ENCODE peak calls at places on chromosomes 12 and 14, in six cellular contexts. T is adrenal gland, X is ovary, A is suprapubic skin, Z is mammary epithelial cell, K is cardiac muscle cell. I is an unnamed sample.

GRCh38 chr12:113713156-113713555 is 241.5 kb upstream of the LHX5 start:
- DNase-seq in T (no peak), X (no peak), A (no peak), Z (no peak), K (no peak), I (no peak)

GRCh38 chr14:50007123-50007903 is 109.1 kb downstream of the VCPKMT start:
- DNase-seq in T (no peak), X (no peak), A (no peak), Z (peak; percentile 90), K (peak; percentile 12), I (peak; percentile 88)

GRCh38 chr14:100071545-100071944 is 6.3 kb downstream of the EVL start:
- DNase-seq in T (no peak), X (no peak), A (no peak), Z (no peak), K (no peak), I (no peak)

GRCh38 chr12:51820721-51821422 is 27.6 kb downstream of the FIGNL2 start:
- DNase-seq in T (no peak), X (peak; percentile 54), A (no peak), Z (no peak), K (peak; percentile 77), I (no peak)

GRCh38 chr12:128820253-128820652 is 3.5 kb downstream of the SLC15A4 start:
- DNase-seq in T (no peak), X (no peak), A (no peak), Z (no peak), K (no peak), I (no peak)

GRCh38 chr14:100692859-100693558 is 33.7 kb upstream of the DLK1 start:
- DNase-seq in T (peak; percentile 86), X (no peak), A (no peak), Z (peak; percentile 98), K (no peak), I (peak; percentile 99)

GRCh38 chr14:90049390-90049789 is 12.4 kb upstream of the KCNK13 start:
- DNase-seq in T (no peak), X (no peak), A (no peak), Z (no peak), K (no peak), I (no peak)

GRCh38 chr14:67077914-67078313 is 111.3 kb upstream of the GARIN2 start:
- DNase-seq in T (no peak), X (no peak), A (no peak), Z (no peak), K (no peak), I (no peak)

GRCh38 chr12:85627584-85627983 is 208.6 kb downstream of the RASSF9 start:
- DNase-seq in T (no peak), X (no peak), A (no peak), Z (peak; percentile 79), K (no peak), I (no peak)

GRCh38 chr14:31197671-31198070 is 9.9 kb downstream of the HECTD1 start:
- DNase-seq in T (no peak), X (no peak), A (no peak), Z (no peak), K (no peak), I (no peak)

GRCh38 chr14:68111733-68112270 is 292.2 kb downstream of the RAD51B start:
- DNase-seq in T (no peak), X (no peak), A (no peak), Z (no peak), K (no peak), I (no peak)

GRCh38 chr12:109995366-109995702 is 834 bp downstream of the GIT2 start:
- DNase-seq in T (peak; percentile 65), X (no peak), A (no peak), Z (no peak), K (no peak), I (no peak)

GRCh38 chr12:131904346-131904745 is 9.9 kb downstream of the ULK1 start:
- DNase-seq in T (no peak), X (peak; percentile 14), A (peak; percentile 56), Z (no peak), K (no peak), I (no peak)

GRCh38 chr12:117182866-117183265 is 7.4 kb downstream of the FBXO21 start:
- DNase-seq in T (no peak), X (no peak), A (no peak), Z (no peak), K (no peak), I (no peak)

GRCh38 chr12:94147377-94147990 is 893 bp upstream of the PLXNC1 start:
- DNase-seq in T (no peak), X (no peak), A (no peak), Z (no peak), K (no peak), I (no peak)

GRCh38 chr14:43792980-43793379 is 714.1 kb downstream of the FSCB start:
- DNase-seq in T (no peak), X (no peak), A (no peak), Z (no peak), K (no peak), I (no peak)

GRCh38 chr14:96754162-96754844 is 42.9 kb upstream of the VRK1 start:
- DNase-seq in T (no peak), X (no peak), A (no peak), Z (peak; percentile 24), K (no peak), I (no peak)

GRCh38 chr12:125434936-125435443 is 369.8 kb downstream of the AACS start:
- DNase-seq in T (no peak), X (no peak), A (no peak), Z (no peak), K (no peak), I (no peak)

GRCh38 chr14:76500011-76500410 is 124.1 kb downstream of the ESRRB start:
- DNase-seq in T (no peak), X (no peak), A (peak; percentile 42), Z (no peak), K (no peak), I (peak; percentile 47)

GRCh38 chr14:90627478-90627877 is 188.8 kb downstream of the TTC7B start:
- DNase-seq in T (no peak), X (no peak), A (no peak), Z (no peak), K (no peak), I (no peak)

GRCh38 chr12:62436164-62436503 is 30.5 kb upstream of the MON2 start:
- DNase-seq in T (no peak), X (peak; percentile 15), A (peak; percentile 55), Z (no peak), K (no peak), I (no peak)

GRCh38 chr12:118311666-118312065 is 61.0 kb downstream of the TAOK3 start:
- DNase-seq in T (no peak), X (no peak), A (no peak), Z (no peak), K (no peak), I (no peak)

GRCh38 chr12:5567021-5567744 is 135.3 kb downstream of the NTF3 start:
- DNase-seq in T (no peak), X (peak; percentile 57), A (no peak), Z (no peak), K (no peak), I (no peak)

GRCh38 chr12:10182662-10183061 is 3.8 kb downstream of the TMEM52B start:
- DNase-seq in T (no peak), X (no peak), A (no peak), Z (peak; percentile 86), K (no peak), I (no peak)

GRCh38 chr14:68476965-68477455 is 315.9 kb downstream of the ZFP36L1 start:
- DNase-seq in T (no peak), X (no peak), A (no peak), Z (no peak), K (no peak), I (no peak)

GRCh38 chr14:84025258-84026012 is 1504.5 kb upstream of the FLRT2 start:
- DNase-seq in T (peak; percentile 12), X (no peak), A (no peak), Z (no peak), K (no peak), I (no peak)

GRCh38 chr12:124809878-124810277 is 53.8 kb downstream of the SCARB1 start:
- DNase-seq in T (peak; percentile 79), X (no peak), A (no peak), Z (peak; percentile 26), K (no peak), I (no peak)

GRCh38 chr12:21852251-21852650 is 77.7 kb upstream of the KCNJ8 start:
- DNase-seq in T (no peak), X (no peak), A (no peak), Z (no peak), K (no peak), I (no peak)

GRCh38 chr12:56219840-56220239 is 1.9 kb downstream of the RNF41 start:
- DNase-seq in T (no peak), X (no peak), A (no peak), Z (no peak), K (no peak), I (no peak)
- H3K27ac ChIP-seq in T (no peak overlapping the region), X (no peak overlapping the region), A (no peak overlapping the region), Z (no peak overlapping the region), K (peak overlapping the region; percentile 98), I (peak overlapping the region; percentile 81)

DNA sequence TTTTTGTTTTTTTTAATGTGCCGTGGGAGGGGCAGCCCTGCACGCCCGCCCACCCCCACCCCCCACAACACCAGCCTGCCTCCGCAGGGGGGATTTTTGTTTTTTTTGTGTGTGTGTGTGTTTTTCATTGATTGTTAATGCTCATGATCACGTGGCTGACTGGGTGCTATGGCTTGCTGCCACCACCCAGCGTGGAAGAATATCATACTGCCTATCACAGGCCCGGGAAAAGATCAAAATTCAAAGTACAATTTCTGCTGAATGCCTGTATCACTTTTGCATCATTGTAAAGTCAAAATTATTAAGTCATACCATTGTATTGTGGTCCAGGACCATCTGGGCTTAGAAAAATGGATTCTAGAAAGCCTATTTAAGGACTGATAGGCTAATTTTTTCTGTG is 8.4 kb downstream of the RESF1 start:
- DNase-seq in T (no peak), X (no peak), A (no peak), Z (no peak), K (no peak), I (no peak)
- H3K4me1 ChIP-seq in T (peaks cover 21% of the 10 kb centered on the region), X (peaks cover 14% of the 10 kb centered on the region), A (peaks cover 6% of the 10 kb centered on the region), Z (no peaks in the 10 kb centered on the region), K (peaks cover 10% of the 10 kb centered on the region), I (no peaks in the 10 kb centered on the region)

GRCh38 chr14:35287481-35288013 is 4.6 kb upstream of the PSMA6 start:
- DNase-seq in T (no peak), X (no peak), A (no peak), Z (peak; percentile 52), K (no peak), I (no peak)
- H3K27ac ChIP-seq in T (no peak overlapping the region), X (no peak overlapping the region), A (no peak overlapping the region), Z (no peak overlapping the region), K (no peak overlapping the region), I (no peak overlapping the region)

GRCh38 chr14:105486974-105487448 is 325 bp downstream of the CRIP1 start:
- DNase-seq in T (no peak), X (peak; percentile 49), A (peak; percentile 94), Z (no peak), K (no peak), I (no peak)
- H3K4me1 ChIP-seq in T (peaks cover 42% of the 10 kb centered on the region), X (peaks cover 10% of the 10 kb centered on the region), A (peaks cover 92% of the 10 kb centered on the region), Z (peaks cover 41% of the 10 kb centered on the region), K (peaks cover 52% of the 10 kb centered on the region), I (peaks cover 22% of the 10 kb centered on the region)

GRCh38 chr12:95790912-95791849 is 617 bp upstream of the NTN4 start:
- DNase-seq in T (peak; percentile 30), X (peak; percentile 56), A (no peak), Z (peak; percentile 39), K (peak; percentile 42), I (no peak)
- H3K27ac ChIP-seq in T (no peak overlapping the region), X (peak overlapping the region; percentile 89), A (peak overlapping the region; percentile 84), Z (no peak overlapping the region), K (no peak overlapping the region), I (peak overlapping the region; percentile 58)